ENCODE peak calls at places on chromosomes 3 and 15, in nine cellular contexts. D is NCI-H1930; X is activated CD4-positive, alpha-beta T cell treated with anti-CD3 and anti-CD28 coated beads, Interleukin-2, amount 10 ng/mL, durations not matched to agents 24 days and 14 days; E is NCI-H748 treated with DMSO at 0.1 percent for 48 hours; R is stimulated activated CD4-positive, alpha-beta T cell treated with anti-CD3 and anti-CD28 coated beads, TNF-alpha, amount 100 ng/mL, for 4 hours; O is EL; A is stimulated activated CD8-positive, alpha-beta memory T cell treated with anti-CD3 and anti-CD28 coated beads, Interleukin-7, amount 100 ng/mL, for 48 hours; T is IMR-90; I is activated naive CD4-positive, alpha-beta T cell treated with Interleukin-2 at 50 U/mL for 16 hours. Q is an unnamed sample.

GRCh38 chr3:15572138-15572537 is 29.2 kb downstream of the HACL1 start:
- DNase-seq in D (no peak), X (no peak), E (no peak), R (no peak), O (no peak), A (no peak), T (no peak), I (no peak), Q (no peak)

GRCh38 chr3:46868301-46868700 is 5.1 kb upstream of the MYL3 start:
- DNase-seq in D (no peak), X (no peak), E (no peak), R (no peak), O (no peak), A (no peak), T (no peak), I (no peak), Q (peak)

GRCh38 chr3:33773627-33774026 is 24.8 kb upstream of the PDCD6IP start:
- DNase-seq in D (no peak), X (no peak), E (no peak), R (no peak), O (no peak), A (no peak), T (no peak), I (no peak), Q (no peak)

GRCh38 chr3:4241595-4242170 is 61.5 kb upstream of the SETMAR start:
- DNase-seq in D (no peak), X (no peak), E (no peak), R (no peak), O (no peak), A (no peak), T (no peak), I (no peak), Q (no peak)

GRCh38 chr3:129616713-129617112 is 10.2 kb upstream of the PLXND1 start:
- DNase-seq in D (no peak), X (no peak), E (no peak), R (no peak), O (peak), A (no peak), T (peak), I (no peak), Q (no peak)

GRCh38 chr3:114214542-114215341 is 22.6 kb downstream of the ZNF80 start:
- DNase-seq in D (no peak), X (peak), E (no peak), R (no peak), O (no peak), A (no peak), T (no peak), I (peak), Q (no peak)

GRCh38 chr3:129344540-129345220 is 66.0 kb downstream of the HMCES start:
- DNase-seq in D (no peak), X (no peak), E (no peak), R (no peak), O (peak), A (no peak), T (no peak), I (no peak), Q (no peak)

GRCh38 chr3:46713898-46714552 is 3.6 kb downstream of the PRSS50 start:
- DNase-seq in D (no peak), X (no peak), E (no peak), R (no peak), O (no peak), A (no peak), T (no peak), I (peak), Q (no peak)

GRCh38 chr3:128054363-128054762 is 2.1 kb downstream of the SEC61A1 start:
- DNase-seq in D (no peak), X (no peak), E (no peak), R (no peak), O (peak), A (no peak), T (peak), I (no peak), Q (no peak)

GRCh38 chr3:183188895-183189462 is 26.4 kb upstream of the LAMP3 start:
- DNase-seq in D (no peak), X (peak), E (no peak), R (no peak), O (peak), A (no peak), T (no peak), I (peak), Q (peak)

GRCh38 chr3:13535526-13535875 is 13.4 kb upstream of the FBLN2 start:
- DNase-seq in D (no peak), X (no peak), E (no peak), R (no peak), O (no peak), A (no peak), T (no peak), I (no peak), Q (no peak)

GRCh38 chr3:121649645-121650044 is 11.1 kb downstream of the HCLS1 start:
- DNase-seq in D (no peak), X (no peak), E (no peak), R (no peak), O (peak), A (no peak), T (peak), I (no peak), Q (no peak)

GRCh38 chr15:53457479-53457878 is 302.0 kb downstream of the WDR72 start:
- DNase-seq in D (no peak), X (no peak), E (no peak), R (no peak), O (no peak), A (no peak), T (no peak), I (no peak), Q (no peak)

GRCh38 chr15:31257286-31257685 is 69.3 kb upstream of the KLF13 start:
- DNase-seq in D (no peak), X (no peak), E (no peak), R (no peak), O (no peak), A (no peak), T (no peak), I (no peak), Q (no peak)

GRCh38 chr3:138331143-138331894 is 1.7 kb upstream of the NME9 start:
- DNase-seq in D (no peak), X (no peak), E (no peak), R (no peak), O (no peak), A (no peak), T (peak), I (no peak), Q (no peak)

GRCh38 chr15:86623236-86623635 is 543.6 kb downstream of the AGBL1 start:
- DNase-seq in D (no peak), X (no peak), E (no peak), R (no peak), O (no peak), A (no peak), T (no peak), I (no peak), Q (no peak)

GRCh38 chr15:44636976-44637375 is 26.5 kb downstream of the SPG11 start:
- DNase-seq in D (no peak), X (no peak), E (no peak), R (no peak), O (no peak), A (no peak), T (no peak), I (no peak), Q (no peak)

GRCh38 chr3:146160964-146161724 is at the start of gene PLOD2:
- DNase-seq in D (peak), X (peak), E (peak), R (no peak), O (peak), A (no peak), T (peak), I (no peak), Q (peak)

GRCh38 chr3:13705702-13706280 is 156.9 kb downstream of the FBLN2 start:
- DNase-seq in D (no peak), X (no peak), E (no peak), R (no peak), O (no peak), A (no peak), T (no peak), I (peak), Q (no peak)

GRCh38 chr3:150132101-150132749 is 161.5 kb upstream of the PFN2 start:
- DNase-seq in D (no peak), X (no peak), E (no peak), R (no peak), O (peak), A (no peak), T (no peak), I (no peak), Q (no peak)

GRCh38 chr15:70127288-70127746 is 29.6 kb upstream of the TLE3 start:
- DNase-seq in D (no peak), X (no peak), E (no peak), R (no peak), O (peak), A (no peak), T (no peak), I (no peak), Q (peak)

GRCh38 chr3:104396974-104397669 is 969.6 kb upstream of the ALCAM start:
- DNase-seq in D (no peak), X (no peak), E (no peak), R (no peak), O (peak), A (no peak), T (peak), I (no peak), Q (no peak)

GRCh38 chr3:40237892-40238571 is 71.5 kb upstream of the EIF1B start:
- DNase-seq in D (no peak), X (no peak), E (no peak), R (no peak), O (peak), A (no peak), T (peak), I (no peak), Q (peak)

GRCh38 chr15:64731807-64732151 is 43.6 kb downstream of the RBPMS2 start:
- DNase-seq in D (no peak), X (no peak), E (no peak), R (no peak), O (no peak), A (no peak), T (no peak), I (no peak), Q (no peak)

GRCh38 chr3:128971421-128971820 is 22.5 kb downstream of the CFAP92 start:
- DNase-seq in D (no peak), X (no peak), E (no peak), R (no peak), O (no peak), A (no peak), T (peak), I (no peak), Q (peak)

GRCh38 chr3:132536442-132537153 is 60.5 kb upstream of the ACKR4 start:
- DNase-seq in D (no peak), X (no peak), E (no peak), R (no peak), O (peak), A (no peak), T (peak), I (no peak), Q (no peak)

GRCh38 chr3:134232146-134232545 is 18.5 kb downstream of the RYK start:
- DNase-seq in D (no peak), X (no peak), E (no peak), R (no peak), O (peak), A (no peak), T (peak), I (no peak), Q (no peak)

GRCh38 chr15:35019401-35020327 is 31.6 kb upstream of the ZNF770 start:
- DNase-seq in D (no peak), X (no peak), E (no peak), R (no peak), O (peak), A (no peak), T (peak), I (no peak), Q (no peak)

GRCh38 chr3:160622263-160623045 is 54.5 kb upstream of the ARL14 start:
- DNase-seq in D (no peak), X (no peak), E (no peak), R (no peak), O (no peak), A (no peak), T (no peak), I (no peak), Q (no peak)

GRCh38 chr3:45205126-45205525 is 21.0 kb downstream of the TMEM158 start:
- DNase-seq in D (no peak), X (no peak), E (no peak), R (no peak), O (peak), A (no peak), T (peak), I (no peak), Q (no peak)

GRCh38 chr15:101650145-101650544 is 2.0 kb downstream of the TM2D3 start:
- DNase-seq in D (no peak), X (peak), E (no peak), R (no peak), O (no peak), A (no peak), T (no peak), I (no peak), Q (no peak)

GRCh38 chr15:48470096-48470495 is 138.9 kb downstream of the DUT start:
- DNase-seq in D (no peak), X (no peak), E (no peak), R (no peak), O (no peak), A (no peak), T (no peak), I (no peak), Q (no peak)

Q was measured in Right ventricle myocardium superior.